ENCODE peak calls at places on chromosomes 6 and 20, in five cellular contexts. W, Y, I, E and O are unnamed samples.
A peak's percentile ranks its signal among the peaks of the same experiment; 100 is the strongest.

GRCh38 chr20:19838981-19839576 is 81.0 kb downstream of the RIN2 start:
- DNase-seq in W (no peak), Y (no peak), I (no peak), E (no peak), O (no peak)

GRCh38 chr20:6954219-6954618 is 186.7 kb downstream of the BMP2 start:
- DNase-seq in W (no peak), Y (no peak), I (no peak), E (no peak), O (no peak)

GRCh38 chr20:63495771-63496403 is 3.0 kb downstream of the EEF1A2 start:
- DNase-seq in W (peak; percentile 84), Y (peak; percentile 93), I (peak; percentile 79), E (no peak), O (peak; percentile 78)

GRCh38 chr6:170448317-170448716 is 104.8 kb downstream of the PSMB1 start:
- DNase-seq in W (no peak), Y (no peak), I (no peak), E (no peak), O (no peak)

GRCh38 chr20:4445780-4446179 is 275.9 kb upstream of the PRND start:
- DNase-seq in W (no peak), Y (no peak), I (no peak), E (no peak), O (no peak)

GRCh38 chr6:111865909-111866546 is 7.2 kb downstream of the FYN start:
- DNase-seq in W (no peak), Y (no peak), I (no peak), E (no peak), O (no peak)

GRCh38 chr20:33280775-33281174 is 2.2 kb upstream of the BPIFB1 start:
- DNase-seq in W (no peak), Y (no peak), I (no peak), E (no peak), O (no peak)

GRCh38 chr20:49579874-49580817 is 12.2 kb upstream of the PTGIS start:
- DNase-seq in W (no peak), Y (no peak), I (no peak), E (no peak), O (no peak)

GRCh38 chr20:45630366-45630765 is 718 bp downstream of the WFDC9 start:
- DNase-seq in W (no peak), Y (no peak), I (no peak), E (no peak), O (no peak)

GRCh38 chr6:11424395-11425050 is 113.0 kb upstream of the TMEM170B start:
- DNase-seq in W (no peak), Y (no peak), I (no peak), E (no peak), O (no peak)

GRCh38 chr6:158085261-158086053 is 82.6 kb downstream of the SERAC1 start:
- DNase-seq in W (no peak), Y (no peak), I (no peak), E (no peak), O (no peak)

GRCh38 chr6:117265425-117266266 is at the start of gene VGLL2:
- DNase-seq in W (no peak), Y (peak; percentile 60), I (no peak), E (no peak), O (no peak)

GRCh38 chr6:16292942-16293341 is 54.6 kb downstream of the GMPR start:
- DNase-seq in W (no peak), Y (no peak), I (no peak), E (no peak), O (no peak)

GRCh38 chr6:17790486-17790885 is 83.8 kb upstream of the NUP153 start:
- DNase-seq in W (no peak), Y (no peak), I (no peak), E (no peak), O (no peak)

GRCh38 chr6:37667050-37667814 is 30.5 kb downstream of the MDGA1 start:
- DNase-seq in W (no peak), Y (no peak), I (no peak), E (no peak), O (no peak)
- TF ChIP-seq CTCF in W (no peak), Y (no peak), I (no peak), E (no peak), O (no peak)

DNA sequence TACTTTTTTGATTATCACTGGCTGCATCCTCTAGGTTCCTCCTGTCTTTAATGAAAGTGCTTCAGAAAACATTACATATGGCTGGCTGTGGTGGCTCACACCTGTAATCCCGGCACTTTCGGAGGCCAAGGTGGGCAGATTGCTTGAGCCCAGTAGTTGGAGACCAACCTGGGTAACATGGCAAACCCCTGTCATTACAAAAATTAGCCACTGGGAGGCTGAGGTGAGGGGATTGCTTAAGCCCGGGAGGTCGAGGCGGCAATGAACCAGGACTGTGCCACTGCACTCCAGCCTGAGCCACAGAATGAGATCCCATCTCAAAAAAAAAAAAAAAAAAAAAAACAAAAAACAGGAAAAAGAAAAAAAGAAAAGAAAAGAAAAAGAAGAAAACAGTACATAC is 35.3 kb downstream of the BEND3 start:
- DNase-seq in W (no peak), Y (no peak), I (no peak), E (no peak), O (no peak)
- TF ChIP-seq CTCF in W (peak; percentile 16), Y (peak; percentile 42), I (no peak), E (peak; percentile 31), O (peak; percentile 30)

GRCh38 chr6:106966229-106966628 is 8.3 kb downstream of the CD24 start:
- DNase-seq in W (no peak), Y (no peak), I (no peak), E (no peak), O (no peak)
- TF ChIP-seq CTCF in W (no peak), Y (no peak), I (no peak), E (no peak), O (no peak)

DNA sequence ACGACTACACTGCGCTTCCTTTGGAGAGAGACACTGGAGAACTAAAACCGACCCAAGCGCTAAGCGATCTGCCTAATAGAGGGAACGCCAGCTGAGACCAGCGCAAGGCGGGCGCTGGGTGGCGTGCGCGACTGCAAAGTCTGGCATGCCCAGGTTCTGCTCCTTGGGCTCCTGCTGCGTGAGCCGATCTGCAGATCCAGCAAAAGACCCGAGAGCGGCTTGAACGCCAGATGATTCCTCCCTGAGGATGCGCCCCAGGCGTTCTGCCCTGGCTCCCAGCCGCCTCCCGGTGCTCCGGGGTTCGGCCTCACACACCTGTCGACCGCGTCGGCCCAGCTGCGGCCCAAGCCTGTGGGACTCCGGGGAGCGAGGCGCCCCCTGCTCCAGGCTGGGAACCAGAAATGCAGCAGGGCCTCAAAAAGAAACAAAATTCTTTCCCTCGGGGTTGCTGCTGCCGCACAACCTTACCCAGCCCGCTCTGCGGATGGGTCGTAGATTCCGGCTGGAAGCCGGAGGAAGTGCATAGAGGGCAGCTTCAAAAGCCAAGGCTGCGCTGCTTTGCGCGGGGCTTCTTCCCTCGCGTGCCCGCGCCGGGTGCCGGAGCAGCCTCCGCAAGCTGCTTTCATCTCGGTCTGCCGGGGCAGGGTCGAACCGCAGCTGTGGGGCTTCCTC is 17.9 kb upstream of the PRDM13 start:
- DNase-seq in W (peak; percentile 55), Y (peak; percentile 68), I (peak; percentile 81), E (no peak), O (peak; percentile 82)
- TF ChIP-seq CTCF in W (peak; percentile 74), Y (peak; percentile 91), I (no peak), E (peak; percentile 48), O (peak; percentile 71)

DNA sequence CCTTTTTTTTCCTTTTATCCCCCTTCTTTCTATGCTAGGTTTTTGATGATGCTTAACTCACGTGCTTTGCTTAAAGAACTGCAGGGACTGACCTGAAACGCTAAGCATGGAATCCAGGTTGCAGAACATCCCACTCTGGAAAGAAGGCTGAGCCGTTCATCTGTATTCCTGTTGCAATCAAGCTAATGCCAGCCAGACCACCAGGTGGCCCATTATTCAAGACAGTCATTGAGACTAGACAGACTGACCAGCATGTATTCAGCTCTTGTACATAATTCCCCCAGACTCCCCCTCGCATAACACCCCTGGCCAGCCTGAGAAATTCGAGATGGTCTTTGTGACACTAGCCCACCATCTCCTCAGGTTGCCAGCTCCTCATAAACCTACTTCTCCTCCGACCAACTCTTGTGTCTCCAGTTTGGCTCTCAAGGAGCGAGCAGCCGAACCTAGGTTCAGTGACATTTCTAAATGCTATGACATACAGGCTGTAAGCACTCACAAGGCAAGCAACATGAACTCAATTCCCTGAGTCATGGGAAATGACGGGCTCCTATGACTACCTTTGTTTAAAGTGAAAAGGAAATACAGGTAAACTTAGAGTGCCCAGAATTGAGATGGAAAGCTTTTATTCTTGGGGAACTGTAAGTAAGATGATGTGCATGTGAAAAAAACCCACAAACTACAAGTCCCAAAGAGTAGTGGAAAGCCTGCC is 309.3 kb upstream of the CDYL start:
- DNase-seq in W (peak; percentile 10), Y (no peak), I (no peak), E (no peak), O (no peak)
- TF ChIP-seq CTCF in W (no peak), Y (no peak), I (no peak), E (no peak), O (no peak)

GRCh38 chr6:129134535-129134934 is 251.6 kb downstream of the LAMA2 start:
- DNase-seq in W (no peak), Y (no peak), I (no peak), E (no peak), O (no peak)
- TF ChIP-seq CTCF in W (no peak), Y (no peak), I (no peak), E (no peak), O (no peak)

GRCh38 chr6:153108320-153108719 is 22.8 kb downstream of the RGS17 start:
- DNase-seq in W (no peak), Y (no peak), I (no peak), E (no peak), O (no peak)
- TF ChIP-seq CTCF in W (peak; percentile 39), Y (peak; percentile 15), I (no peak), E (peak; percentile 23), O (no peak)